ENCODE peak calls at places on chromosomes 11 and 22, in five cellular contexts. K is HFF-Myc, Q is astrocyte of the spinal cord, P is AG09309, X is PC-3. I is an unnamed sample.

GRCh38 chr22:20029550-20030225 is 8.8 kb downstream of the TANGO2 start:
- DNase-seq in K (no peak), Q (no peak), P (no peak), X (no peak), I (no peak)

GRCh38 chr22:27952779-27953178 is 33.7 kb upstream of the PITPNB start:
- DNase-seq in K (no peak), Q (no peak), P (no peak), X (no peak), I (no peak)

GRCh38 chr22:28440517-28441366 is 238.9 kb downstream of the TTC28 start:
- DNase-seq in K (no peak), Q (peak; percentile 73), P (no peak), X (no peak), I (no peak)

GRCh38 chr11:78080818-78081495 is 1.3 kb upstream of the NDUFC2 start:
- DNase-seq in K (no peak), Q (peak; percentile 59), P (peak; percentile 81), X (peak; percentile 26), I (no peak)

GRCh38 chr22:17629646-17630045 is 1.1 kb upstream of the ATP6V1E1 start:
- DNase-seq in K (no peak), Q (no peak), P (no peak), X (no peak), I (no peak)

GRCh38 chr11:72579816-72580647 is 94.2 kb downstream of the PDE2A start:
- DNase-seq in K (no peak), Q (no peak), P (no peak), X (no peak), I (no peak)

GRCh38 chr11:86625544-86625943 is 46.9 kb downstream of the ME3 start:
- DNase-seq in K (no peak), Q (no peak), P (no peak), X (no peak), I (no peak)

GRCh38 chr11:64539711-64540420 is 51.2 kb upstream of the SLC22A12 start:
- DNase-seq in K (no peak), Q (no peak), P (no peak), X (no peak), I (no peak)

GRCh38 chr11:72228229-72228843 is 3.8 kb downstream of the INPPL1 start:
- DNase-seq in K (no peak), Q (no peak), P (no peak), X (no peak), I (no peak)

GRCh38 chr11:6022954-6023353 is 7.6 kb downstream of the OR56A1 start:
- DNase-seq in K (no peak), Q (peak; percentile 19), P (peak; percentile 23), X (peak; percentile 59), I (peak; percentile 31)

GRCh38 chr11:88103337-88104206 is 71.7 kb downstream of the RAB38 start:
- DNase-seq in K (peak; percentile 29), Q (peak; percentile 44), P (no peak), X (peak; percentile 79), I (peak; percentile 16)

GRCh38 chr11:20933958-20934357 is 264.6 kb downstream of the NELL1 start:
- DNase-seq in K (no peak), Q (no peak), P (no peak), X (no peak), I (no peak)

GRCh38 chr11:34640050-34640971 is 19.4 kb downstream of the EHF start:
- DNase-seq in K (no peak), Q (peak; percentile 35), P (no peak), X (peak; percentile 95), I (no peak)

GRCh38 chr11:36014906-36015305 is 71.0 kb downstream of the LDLRAD3 start:
- DNase-seq in K (no peak), Q (no peak), P (no peak), X (no peak), I (no peak)

GRCh38 chr11:37026326-37026725 is 428.3 kb upstream of the RAG2 start:
- DNase-seq in K (no peak), Q (no peak), P (no peak), X (no peak), I (no peak)

GRCh38 chr11:123519055-123519796 is 89.2 kb downstream of the GRAMD1B start:
- DNase-seq in K (no peak), Q (peak; percentile 19), P (no peak), X (peak; percentile 81), I (no peak)

GRCh38 chr11:65410936-65411680 is 11.5 kb upstream of the NEAT1 start:
- DNase-seq in K (no peak), Q (no peak), P (no peak), X (no peak), I (no peak)

GRCh38 chr22:42164901-42165300 is 34.3 kb upstream of the CYP2D6 start:
- DNase-seq in K (no peak), Q (no peak), P (no peak), X (no peak), I (no peak)

GRCh38 chr22:19988965-19989724 is 27.5 kb downstream of the ARVCF start:
- DNase-seq in K (no peak), Q (no peak), P (no peak), X (no peak), I (no peak)

GRCh38 chr11:617912-618682 is 2.3 kb upstream of the IRF7 start:
- DNase-seq in K (no peak), Q (no peak), P (no peak), X (no peak), I (no peak)

GRCh38 chr11:79244175-79244804 is 196.5 kb downstream of the TENM4 start:
- DNase-seq in K (peak; percentile 43), Q (peak; percentile 93), P (peak; percentile 97), X (peak; percentile 87), I (no peak)

GRCh38 chr22:28410050-28410816 is 269.4 kb downstream of the TTC28 start:
- DNase-seq in K (no peak), Q (peak; percentile 61), P (no peak), X (no peak), I (no peak)

GRCh38 chr11:124859171-124859570 is 6.1 kb upstream of the ROBO3 start:
- DNase-seq in K (no peak), Q (no peak), P (no peak), X (no peak), I (no peak)

GRCh38 chr22:25666308-25666707 is 75.7 kb upstream of the MYO18B start:
- DNase-seq in K (no peak), Q (no peak), P (no peak), X (no peak), I (no peak)
- TF ChIP-seq CTCF in K (no peak), Q (no peak), P (no peak), X (no peak), I (no peak)

GRCh38 chr11:110712643-110713468 is 619 bp upstream of the ARHGAP20 start:
- DNase-seq in K (no peak), Q (peak; percentile 60), P (no peak), X (no peak), I (peak; percentile 16)
- TF ChIP-seq CTCF in K (no peak), Q (peak; percentile 19), P (no peak), X (no peak), I (peak; percentile 10)

GRCh38 chr11:76512851-76513653 is 68.2 kb downstream of the EMSY start:
- DNase-seq in K (peak; percentile 11), Q (peak; percentile 62), P (peak; percentile 13), X (peak; percentile 42), I (no peak)
- TF ChIP-seq CTCF in K (peak; percentile 13), Q (peak; percentile 46), P (peak; percentile 37), X (peak; percentile 76), I (peak; percentile 36)

GRCh38 chr11:1868056-1868635 is 15.3 kb downstream of the LSP1 start:
- DNase-seq in K (no peak), Q (no peak), P (no peak), X (no peak), I (no peak)

GRCh38 chr11:1870326-1870696 is 17.4 kb downstream of the LSP1 start:
- DNase-seq in K (no peak), Q (no peak), P (no peak), X (no peak), I (no peak)

GRCh38 chr11:1868636-1869291 is 15.9 kb downstream of the LSP1 start:
- DNase-seq in K (no peak), Q (no peak), P (no peak), X (no peak), I (no peak)

GRCh38 chr11:1870721-1871466 is 18.0 kb downstream of the LSP1 start:
- DNase-seq in K (no peak), Q (no peak), P (no peak), X (no peak), I (no peak)

GRCh38 chr11:1869427-1870325 is 16.8 kb downstream of the LSP1 start:
- DNase-seq in K (no peak), Q (no peak), P (no peak), X (no peak), I (no peak)
- TF ChIP-seq CTCF in K (no peak), Q (peak; percentile 15), P (peak; percentile 61), X (no peak), I (no peak)

I was measured in GM13977.